ENCODE peak calls at places on chromosomes 5 and 9, in six cellular contexts. H, Y, W, G, Q and I are unnamed samples. For H3K36me3, the result is how much of the 10 kb centered on the place peaks cover.

GRCh38 chr5:135206862-135207261 is 172.8 kb upstream of the PITX1 start:
- DNase-seq in G (no peak), Q (no peak), H (no peak), Y (no peak), W (no peak), I (no peak)

GRCh38 chr5:157548513-157549282 is 26.9 kb downstream of the ADAM19 start:
- DNase-seq in H (no peak), Q (no peak), G (peak), Y (no peak), W (no peak), I (peak)

GRCh38 chr9:131732061-131732526 is 7.8 kb downstream of the RAPGEF1 start:
- DNase-seq in Q (no peak), Y (no peak), H (no peak), W (no peak), G (peak), I (no peak)

GRCh38 chr5:116922532-116922931 is 347.9 kb upstream of the SEMA6A start:
- DNase-seq in G (no peak), W (no peak), H (no peak), Q (no peak), Y (no peak), I (no peak)

GRCh38 chr9:101191723-101192122 is 163.2 kb downstream of the PLPPR1 start:
- DNase-seq in G (no peak), Q (no peak), H (no peak), Y (no peak), W (no peak), I (no peak)

GRCh38 chr9:114467226-114467750 is 38.0 kb downstream of the WHRN start:
- DNase-seq in Y (no peak), H (no peak), Q (no peak), G (no peak), W (no peak), I (no peak)

GRCh38 chr9:96344458-96345180 is 38.9 kb downstream of the SLC35D2 start:
- DNase-seq in H (peak), G (peak), W (peak), Y (no peak), Q (peak), I (peak)

GRCh38 chr5:143713331-143714032 is 98.5 kb upstream of the HMHB1 start:
- DNase-seq in Q (no peak), G (no peak), W (no peak), H (no peak), Y (no peak), I (no peak)

GRCh38 chr5:155282503-155283107 is 269.1 kb downstream of the KIF4B start:
- DNase-seq in Y (no peak), Q (no peak), W (no peak), G (peak), H (no peak), I (no peak)

GRCh38 chr9:97064171-97064570 is 25.2 kb upstream of the CTSV start:
- DNase-seq in Y (no peak), H (no peak), G (no peak), W (peak), Q (no peak), I (no peak)

GRCh38 chr5:62791059-62791458 is 212.4 kb downstream of the LRRC70 start:
- DNase-seq in H (no peak), G (peak), Q (peak), Y (no peak), W (peak), I (peak)
- TF ChIP-seq CTCF in H (peak), G (peak), Q (peak), Y (no peak), W (peak), I (peak)

GRCh38 chr5:59126665-59127354 is 543.9 kb downstream of the RAB3C start:
- DNase-seq in H (no peak), G (no peak), Q (no peak), Y (no peak), W (no peak), I (peak)

GRCh38 chr5:59123595-59124561 is 541.0 kb downstream of the RAB3C start:
- DNase-seq in W (no peak), Y (no peak), H (no peak), G (no peak), Q (no peak), I (no peak)

GRCh38 chr5:59124983-59125960 is 542.4 kb downstream of the RAB3C start:
- DNase-seq in H (no peak), G (no peak), Y (no peak), Q (no peak), W (no peak), I (no peak)

GRCh38 chr5:59128646-59129290 is 545.9 kb downstream of the RAB3C start:
- DNase-seq in G (no peak), Y (no peak), Q (no peak), W (no peak), H (no peak), I (no peak)

GRCh38 chr5:59125961-59126360 is 543.1 kb downstream of the RAB3C start:
- DNase-seq in G (no peak), Q (no peak), Y (no peak), W (no peak), H (no peak), I (no peak)
- H3K4me3 ChIP-seq in G (no peak), Q (no peak), Y (no peak), W (no peak), H (peak), I (no peak)

DNA sequence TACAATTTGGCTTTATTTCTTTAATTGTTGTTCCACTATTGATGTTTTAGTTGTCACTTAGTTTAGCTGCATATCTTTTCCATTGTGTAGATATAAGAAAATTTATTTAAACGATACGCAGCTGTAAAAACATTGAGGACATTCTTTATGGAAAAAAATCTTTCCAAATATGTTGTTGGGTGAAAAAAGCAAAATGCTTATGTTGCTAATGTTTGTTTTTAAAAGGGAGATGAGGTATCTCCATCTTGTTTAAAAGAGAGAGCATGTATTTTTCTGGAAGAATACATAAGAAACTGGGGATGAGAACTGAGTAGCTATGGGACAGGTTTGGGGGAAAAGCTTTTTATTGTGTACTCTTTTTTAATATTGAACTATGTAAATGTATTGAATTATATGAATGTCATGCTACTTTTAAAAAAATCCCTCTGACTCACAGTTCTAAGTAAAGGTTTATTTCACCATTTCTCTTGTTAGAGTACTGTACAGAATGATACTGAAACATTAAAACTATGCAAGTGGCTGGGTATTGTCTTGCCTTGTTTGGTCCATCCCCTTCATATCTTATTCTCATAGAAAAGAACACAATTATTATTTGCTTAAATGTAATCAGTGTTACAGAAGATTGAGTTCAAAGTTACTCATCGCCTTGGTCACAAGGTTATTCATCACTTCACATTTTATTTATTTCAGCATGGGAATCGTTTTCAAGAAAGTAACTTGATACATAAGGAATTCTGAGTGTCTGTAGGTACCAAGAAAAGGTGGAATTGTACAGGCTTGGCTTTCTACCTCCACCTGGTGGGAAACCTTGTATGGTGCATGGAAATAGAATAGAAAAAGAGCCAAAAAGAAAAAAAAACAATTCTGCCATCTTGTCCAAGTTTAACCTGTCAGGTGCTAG is 85.8 kb downstream of the RIC1 start:
- DNase-seq in Q (peak), G (peak), Y (no peak), H (no peak), W (peak), I (peak)
- H3K36me3 ChIP-seq in Q (under half), G (under half), Y (under half), H (under half), W (under half), I (under half)

GRCh38 chr5:14525397-14525796 is 56.2 kb upstream of the OTULINL start:
- DNase-seq in G (no peak), Q (no peak), W (no peak), Y (no peak), H (no peak), I (no peak)
- TF ChIP-seq CTCF in G (no peak), Q (no peak), W (no peak), Y (no peak), H (no peak), I (no peak)

GRCh38 chr5:179211076-179211475 is 134.2 kb downstream of the ADAMTS2 start:
- DNase-seq in Q (no peak), W (no peak), Y (peak), H (no peak), G (no peak), I (peak)

GRCh38 chr5:179210478-179210877 is 134.8 kb downstream of the ADAMTS2 start:
- DNase-seq in H (no peak), Q (no peak), G (no peak), Y (peak), W (no peak), I (no peak)

GRCh38 chr5:179209359-179210150 is 135.7 kb downstream of the ADAMTS2 start:
- DNase-seq in Q (no peak), G (no peak), W (no peak), H (no peak), Y (peak), I (peak)

GRCh38 chr5:179212870-179213269 is 132.4 kb downstream of the ADAMTS2 start:
- DNase-seq in W (no peak), Q (no peak), G (no peak), H (peak), Y (peak), I (no peak)

DNA sequence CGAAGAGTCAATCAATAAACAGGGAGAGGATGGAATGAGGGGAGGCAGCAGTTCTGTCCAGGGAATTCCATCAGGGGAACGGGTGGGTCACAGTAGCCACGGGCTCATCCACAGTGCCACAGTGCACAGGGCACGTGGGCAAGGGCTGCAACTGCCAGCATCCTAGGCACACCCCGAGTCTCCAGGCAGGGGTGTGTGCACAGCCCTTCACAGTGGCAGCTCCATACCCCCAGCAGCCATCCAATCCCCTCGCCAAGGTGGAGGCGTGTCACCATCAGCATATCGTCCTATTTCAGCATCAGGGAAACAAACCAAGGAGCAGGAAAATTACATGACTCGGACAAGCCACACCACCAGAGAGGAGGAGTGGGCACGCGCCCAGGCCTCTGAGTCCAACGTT is 133.6 kb downstream of the ADAMTS2 start:
- DNase-seq in G (no peak), W (no peak), Y (peak), H (no peak), Q (no peak), I (no peak)
- H3K4me3 ChIP-seq in G (no peak), W (no peak), Y (no peak), H (no peak), Q (no peak), I (no peak)

DNA sequence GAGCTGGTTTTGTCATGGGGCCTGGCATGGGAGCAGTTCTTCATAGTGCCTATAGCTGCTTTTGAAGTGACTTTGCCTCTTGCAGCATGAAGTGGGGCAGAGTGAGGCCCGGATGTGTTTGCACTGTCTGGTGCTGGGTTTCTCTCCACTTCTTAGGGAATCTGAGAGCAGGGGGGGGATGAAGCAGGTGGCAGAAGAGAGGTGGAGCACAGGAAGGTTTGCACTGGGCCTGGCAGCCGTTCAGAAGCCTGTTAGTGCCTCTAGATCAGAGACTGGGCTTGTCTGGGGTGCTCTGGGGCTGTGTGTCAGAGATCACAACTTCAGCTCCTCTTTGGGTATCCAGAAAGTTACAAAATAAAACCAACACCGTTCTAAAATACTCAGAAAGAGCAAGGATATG is 18.4 kb downstream of the USP20 start:
- DNase-seq in Y (no peak), G (no peak), W (no peak), Q (no peak), H (no peak), I (no peak)
- H3K36me3 ChIP-seq in Y (under half), G (under half), W (under half), Q (under half), H (half or more), I (under half)

GRCh38 chr5:159972538-159973362 is 36.2 kb upstream of the TTC1 start:
- DNase-seq in H (peak), G (no peak), W (no peak), Y (no peak), Q (no peak), I (no peak)

GRCh38 chr5:159978358-159978757 is 30.6 kb upstream of the TTC1 start:
- DNase-seq in W (no peak), Q (no peak), Y (no peak), G (no peak), H (no peak), I (no peak)

GRCh38 chr5:159971931-159972461 is 36.9 kb upstream of the TTC1 start:
- DNase-seq in W (peak), Y (no peak), G (no peak), Q (no peak), H (peak), I (no peak)

GRCh38 chr5:159976921-159977320 is 32.0 kb upstream of the TTC1 start:
- DNase-seq in Q (no peak), Y (no peak), H (no peak), G (no peak), W (no peak), I (no peak)

GRCh38 chr5:159975462-159976019 is 33.4 kb upstream of the TTC1 start:
- DNase-seq in G (peak), Q (peak), Y (no peak), W (peak), H (peak), I (peak)
- TF ChIP-seq CTCF in G (peak), Q (no peak), Y (no peak), W (no peak), H (peak), I (peak)

DNA sequence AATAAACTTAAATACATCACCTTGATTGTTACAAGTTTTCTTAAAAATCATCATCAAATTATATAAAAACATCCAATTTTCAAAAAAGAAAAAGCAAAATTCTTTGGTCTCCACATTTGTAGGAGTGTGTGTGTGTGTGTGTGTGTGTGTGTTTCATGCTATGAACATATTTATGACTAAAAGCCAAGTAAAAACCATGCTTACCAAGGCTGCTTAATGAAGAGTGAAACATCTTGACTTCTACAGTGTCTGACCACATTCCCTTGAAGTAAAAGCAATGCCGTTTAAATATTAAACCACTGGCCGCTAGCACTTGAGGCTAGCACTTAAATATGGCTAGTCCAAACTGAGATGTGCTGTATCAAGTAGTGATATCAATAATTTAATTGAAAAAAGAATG is 549.1 kb upstream of the CCNG1 start:
- DNase-seq in W (no peak), Q (no peak), H (no peak), Y (no peak), G (no peak), I (no peak)
- H3K4me3 ChIP-seq in W (no peak), Q (no peak), H (no peak), Y (no peak), G (no peak), I (no peak)

GRCh38 chr9:127448112-127448805 is 2.9 kb downstream of the RPL12 start:
- DNase-seq in Y (no peak), G (no peak), H (no peak), Q (no peak), W (no peak), I (no peak)
- H3K36me3 ChIP-seq in Y (under half), G (under half), H (half or more), Q (under half), W (under half), I (half or more)

GRCh38 chr9:34675048-34675714 is 12.7 kb upstream of the CCL27 start:
- DNase-seq in Y (peak), G (peak), W (peak), H (peak), Q (peak), I (peak)
- TF ChIP-seq CTCF in Y (peak), G (peak), W (peak), H (peak), Q (peak), I (peak)